ENCODE peak calls at places on chromosomes 2 and 18, in four cellular contexts. One of them, this sample, is unnamed.

GRCh38 chr2:214808961-214809750 is at the start of gene BARD1:
- DNase-seq in GM12878: no peak
- DNase-seq in K562: peak; percentile 30
- DNase-seq in WTC11: peak; percentile 53
- DNase-seq in this sample: peak; percentile 40

GRCh38 chr2:144370937-144371584 is 148.9 kb downstream of the ZEB2 start:
- DNase-seq in GM12878: no peak
- DNase-seq in K562: peak; percentile 30
- DNase-seq in WTC11: no peak
- DNase-seq in this sample: peak; percentile 40

GRCh38 chr2:231132126-231132525 is 7.3 kb upstream of the HTR2B start:
- DNase-seq in GM12878: no peak
- DNase-seq in K562: no peak
- DNase-seq in WTC11: no peak
- DNase-seq in this sample: no peak

GRCh38 chr2:165055081-165055879 is 100.0 kb upstream of the SLC38A11 start:
- DNase-seq in GM12878: no peak
- DNase-seq in K562: no peak
- DNase-seq in WTC11: no peak
- DNase-seq in this sample: no peak

GRCh38 chr2:101518470-101519172 is 43.7 kb upstream of the RFX8 start:
- DNase-seq in GM12878: no peak
- DNase-seq in K562: peak; percentile 36
- DNase-seq in WTC11: peak; percentile 46
- DNase-seq in this sample: peak; percentile 78

GRCh38 chr2:230927711-230928341 is 2.8 kb upstream of the GPR55 start:
- DNase-seq in GM12878: no peak
- DNase-seq in K562: no peak
- DNase-seq in WTC11: no peak
- DNase-seq in this sample: no peak

GRCh38 chr2:10185046-10185445 is 62.5 kb downstream of the RRM2 start:
- DNase-seq in GM12878: no peak
- DNase-seq in K562: no peak
- DNase-seq in WTC11: no peak
- DNase-seq in this sample: no peak

GRCh38 chr2:127463155-127463991 is 45.1 kb downstream of the PROC start:
- DNase-seq in GM12878: no peak
- DNase-seq in K562: no peak
- DNase-seq in WTC11: peak; percentile 79
- DNase-seq in this sample: no peak

GRCh38 chr2:232328038-232328435 is 50.5 kb upstream of the ALPP start:
- DNase-seq in GM12878: peak; percentile 43
- DNase-seq in K562: no peak
- DNase-seq in WTC11: no peak
- DNase-seq in this sample: no peak

GRCh38 chr18:37920865-37921264 is 355.3 kb upstream of the CELF4 start:
- DNase-seq in GM12878: no peak
- DNase-seq in K562: no peak
- DNase-seq in WTC11: no peak
- DNase-seq in this sample: no peak

GRCh38 chr2:175037941-175038340 is 32.8 kb upstream of the CHN1 start:
- DNase-seq in GM12878: no peak
- DNase-seq in K562: no peak
- DNase-seq in WTC11: no peak
- DNase-seq in this sample: no peak

GRCh38 chr2:28490558-28490957 is 5.3 kb upstream of the PLB1 start:
- DNase-seq in GM12878: no peak
- DNase-seq in K562: no peak
- DNase-seq in WTC11: no peak
- DNase-seq in this sample: no peak

GRCh38 chr2:207227062-207227748 is 61.5 kb upstream of the KLF7 start:
- DNase-seq in GM12878: no peak
- DNase-seq in K562: no peak
- DNase-seq in WTC11: peak; percentile 71
- DNase-seq in this sample: no peak

GRCh38 chr2:207239222-207239674 is 73.5 kb upstream of the KLF7 start:
- DNase-seq in GM12878: no peak
- DNase-seq in K562: peak; percentile 13
- DNase-seq in WTC11: no peak
- DNase-seq in this sample: no peak

GRCh38 chr2:28613616-28614501 is 118.0 kb downstream of the PLB1 start:
- DNase-seq in GM12878: no peak
- DNase-seq in K562: no peak
- DNase-seq in WTC11: no peak
- DNase-seq in this sample: peak; percentile 42

GRCh38 chr18:49137093-49137492 is 186.3 kb upstream of the SMAD7 start:
- DNase-seq in GM12878: no peak
- DNase-seq in K562: no peak
- DNase-seq in WTC11: no peak
- DNase-seq in this sample: no peak
- TF ChIP-seq ETV6 in GM12878: no peak
- TF ChIP-seq ETV6 in K562: no peak
- TF ChIP-seq ETV6 in WTC11: no peak
- TF ChIP-seq ETV6 in this sample: no peak

GRCh38 chr2:69773201-69773600 is 31.3 kb downstream of the ANXA4 start:
- DNase-seq in GM12878: no peak
- DNase-seq in K562: no peak
- DNase-seq in WTC11: no peak
- DNase-seq in this sample: no peak
- TF ChIP-seq ETV6 in GM12878: no peak
- TF ChIP-seq ETV6 in K562: no peak
- TF ChIP-seq ETV6 in WTC11: no peak
- TF ChIP-seq ETV6 in this sample: no peak

GRCh38 chr2:30336978-30337841 is 105.9 kb downstream of the LBH start:
- DNase-seq in GM12878: peak; percentile 92
- DNase-seq in K562: no peak
- DNase-seq in WTC11: no peak
- DNase-seq in this sample: no peak
- TF ChIP-seq ETV6 in GM12878: peak; percentile 81
- TF ChIP-seq ETV6 in K562: no peak
- TF ChIP-seq ETV6 in WTC11: no peak
- TF ChIP-seq ETV6 in this sample: no peak

GRCh38 chr2:180520816-180521595 is 459.4 kb upstream of the UBE2E3 start:
- DNase-seq in GM12878: no peak
- DNase-seq in K562: no peak
- DNase-seq in WTC11: no peak
- DNase-seq in this sample: peak; percentile 27

GRCh38 chr2:180519276-180519675 is 461.1 kb upstream of the UBE2E3 start:
- DNase-seq in GM12878: no peak
- DNase-seq in K562: no peak
- DNase-seq in WTC11: no peak
- DNase-seq in this sample: peak; percentile 12

GRCh38 chr2:180513389-180513788 is 467.0 kb upstream of the UBE2E3 start:
- DNase-seq in GM12878: no peak
- DNase-seq in K562: no peak
- DNase-seq in WTC11: no peak
- DNase-seq in this sample: no peak

GRCh38 chr2:180520206-180520605 is 460.2 kb upstream of the UBE2E3 start:
- DNase-seq in GM12878: no peak
- DNase-seq in K562: no peak
- DNase-seq in WTC11: no peak
- DNase-seq in this sample: no peak

DNA sequence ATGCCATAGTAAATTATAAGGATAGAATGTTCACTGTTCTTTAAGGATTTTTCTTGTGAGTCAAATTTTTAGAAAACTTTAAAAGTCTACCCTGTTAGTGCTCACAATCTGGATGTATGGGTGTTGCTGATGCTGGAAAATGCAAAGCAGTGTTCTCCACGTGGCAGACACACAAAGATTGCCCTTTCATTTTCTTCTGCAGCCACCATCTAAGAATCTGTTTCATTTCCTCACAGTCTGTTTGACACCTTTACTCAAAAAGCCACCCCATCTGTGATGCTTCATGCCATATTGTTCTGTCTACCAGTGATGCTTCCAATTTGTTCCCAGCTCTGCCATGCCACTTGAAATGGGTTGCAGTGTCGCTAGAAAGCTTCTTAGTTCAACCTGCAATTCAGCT is 464.2 kb upstream of the UBE2E3 start:
- DNase-seq in GM12878: no peak
- DNase-seq in K562: no peak
- DNase-seq in WTC11: no peak
- DNase-seq in this sample: no peak
- TF ChIP-seq ETV6 in GM12878: no peak
- TF ChIP-seq ETV6 in K562: no peak
- TF ChIP-seq ETV6 in WTC11: no peak
- TF ChIP-seq ETV6 in this sample: no peak

This sample was measured in HepG2.